ENCODE peak calls at places on chromosomes 12 and 14, in four cellular contexts. N is K562, S is cardiac muscle cell, R is A673. Q is an unnamed sample.

GRCh38 chr14:52067873-52068740 is 752 bp downstream of the NID2 start:
- DNase-seq in N (no peak), R (peak; percentile 40), S (peak; percentile 57), Q (peak; percentile 67)

GRCh38 chr14:100104523-100105300 is 39.5 kb downstream of the EVL start:
- DNase-seq in N (no peak), R (peak; percentile 79), S (no peak), Q (no peak)

GRCh38 chr12:53585726-53586125 is 40.5 kb downstream of the ATF7 start:
- DNase-seq in R (no peak), S (peak; percentile 23), N (no peak), Q (no peak)

GRCh38 chr12:94731733-94732360 is 81.5 kb upstream of the TMCC3 start:
- DNase-seq in S (no peak), R (no peak), N (no peak), Q (no peak)

GRCh38 chr14:64293976-64294671 is at the start of gene ESR2:
- DNase-seq in R (peak; percentile 56), S (peak; percentile 75), N (peak; percentile 22), Q (peak; percentile 51)

GRCh38 chr14:61406670-61407069 is 85.3 kb downstream of the PRKCH start:
- DNase-seq in R (no peak), N (no peak), S (no peak), Q (no peak)

GRCh38 chr14:22524784-22525161 is 64.3 kb downstream of the DAD1 start:
- DNase-seq in N (no peak), S (no peak), R (no peak), Q (no peak)

GRCh38 chr12:62722971-62723680 is 211.8 kb downstream of the PPM1H start:
- DNase-seq in N (no peak), S (no peak), R (no peak), Q (peak; percentile 38)

GRCh38 chr14:90609376-90609775 is 206.9 kb downstream of the TTC7B start:
- DNase-seq in S (no peak), N (no peak), R (no peak), Q (no peak)

GRCh38 chr12:93518725-93519124 is 51.4 kb downstream of the MRPL42 start:
- DNase-seq in N (no peak), S (no peak), R (no peak), Q (no peak)

GRCh38 chr12:1509703-1510395 is 84.5 kb downstream of the FBXL14 start:
- DNase-seq in R (no peak), S (no peak), N (no peak), Q (no peak)

GRCh38 chr14:30193791-30194407 is 266.3 kb upstream of the PRKD1 start:
- DNase-seq in R (no peak), S (no peak), N (no peak), Q (no peak)

GRCh38 chr12:66144796-66145754 is 14.5 kb upstream of the LLPH start:
- DNase-seq in R (peak; percentile 76), S (peak; percentile 55), N (no peak), Q (peak; percentile 46)

GRCh38 chr12:47757360-47757839 is 1.3 kb downstream of the RAPGEF3 start:
- DNase-seq in R (no peak), N (no peak), S (no peak), Q (peak; percentile 87)

GRCh38 chr14:93044116-93044515 is 71.6 kb downstream of the ITPK1 start:
- DNase-seq in N (no peak), R (no peak), S (no peak), Q (no peak)

GRCh38 chr14:94038921-94039629 is 12.9 kb downstream of the OTUB2 start:
- DNase-seq in N (no peak), S (no peak), R (no peak), Q (no peak)

GRCh38 chr12:121798807-121799174 is 5.0 kb upstream of the SETD1B start:
- DNase-seq in R (no peak), S (no peak), N (no peak), Q (no peak)

GRCh38 chr12:3032770-3033537 is 44.2 kb upstream of the TSPAN9 start:
- DNase-seq in S (peak; percentile 31), N (no peak), R (no peak), Q (peak; percentile 75)

GRCh38 chr14:61034416-61035100 is 53.5 kb downstream of the SLC38A6 start:
- DNase-seq in S (no peak), N (no peak), R (no peak), Q (peak; percentile 6)

GRCh38 chr14:69712637-69713088 is 54.3 kb upstream of the SRSF5 start:
- DNase-seq in N (no peak), R (no peak), S (peak; percentile 42), Q (peak; percentile 86)

GRCh38 chr14:74906923-74907620 is 16.0 kb downstream of the RPS6KL1 start:
- DNase-seq in N (no peak), R (no peak), S (no peak), Q (no peak)
- TF ChIP-seq CTCF in N (no peak), R (peak; percentile 40), S (peak; percentile 17), Q (no peak)

GRCh38 chr12:101933866-101934514 is 56.6 kb downstream of the DRAM1 start:
- DNase-seq in S (no peak), R (no peak), N (no peak), Q (peak; percentile 12)

GRCh38 chr12:101931498-101932326 is 54.3 kb downstream of the DRAM1 start:
- DNase-seq in R (no peak), N (no peak), S (no peak), Q (no peak)

GRCh38 chr12:101939856-101940265 is 62.5 kb downstream of the DRAM1 start:
- DNase-seq in S (peak; percentile 73), R (peak; percentile 87), N (peak; percentile 66), Q (peak; percentile 53)

GRCh38 chr12:101939306-101939705 is 61.9 kb downstream of the DRAM1 start:
- DNase-seq in S (no peak), N (no peak), R (no peak), Q (no peak)

DNA sequence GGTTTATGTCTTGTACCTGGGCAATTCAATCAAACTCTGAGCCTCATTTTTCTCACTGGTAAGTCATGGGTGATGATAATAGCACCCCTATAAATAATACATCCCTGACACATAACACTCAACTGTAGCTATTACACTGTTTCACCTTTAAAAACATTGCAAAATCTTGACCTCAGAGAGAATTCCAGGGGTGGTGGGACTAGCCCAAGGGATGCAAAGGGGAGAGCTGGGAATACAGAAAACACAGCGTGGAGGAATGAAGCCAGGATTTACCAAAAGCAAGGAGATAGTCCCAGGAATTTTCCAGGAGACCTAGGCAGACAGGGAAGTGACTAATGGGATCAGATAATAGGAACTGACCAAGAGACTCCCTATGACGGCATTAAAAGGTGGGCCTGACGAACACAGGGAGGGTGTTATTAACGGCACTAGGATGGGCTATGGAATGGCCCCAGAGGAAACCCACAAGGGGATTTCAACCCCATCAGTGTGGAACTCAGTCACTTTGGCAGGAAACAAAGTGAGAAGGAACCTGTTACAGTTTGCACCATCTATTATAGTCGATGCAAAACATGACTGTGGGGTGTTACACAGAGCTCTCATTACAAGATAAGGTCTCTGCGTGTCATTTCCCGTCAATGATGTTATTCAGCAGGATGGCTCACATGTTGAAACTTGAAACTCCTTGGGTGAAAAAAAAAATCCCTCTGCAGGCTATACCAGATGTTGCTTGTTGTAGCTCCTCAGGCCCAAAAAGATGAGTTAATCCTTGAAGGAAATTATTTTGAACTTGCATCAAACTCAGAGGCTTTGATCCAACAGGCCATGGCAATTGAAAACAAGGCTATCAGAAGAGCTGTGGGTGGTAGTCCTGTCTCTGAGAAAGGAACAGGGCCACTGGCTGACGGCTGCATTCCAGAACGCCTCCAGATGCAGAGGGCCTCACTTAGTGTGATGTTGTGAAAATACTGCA is 58.7 kb downstream of the DRAM1 start:
- DNase-seq in N (no peak), R (peak; percentile 90), S (peak; percentile 10), Q (peak; percentile 24)
- H3K4me1 ChIP-seq in N (no peaks in the 10 kb centered on the region), R (peaks cover 29% of the 10 kb centered on the region), S (no peaks in the 10 kb centered on the region), Q (peaks cover 8% of the 10 kb centered on the region)

GRCh38 chr12:104220931-104221330 is 5.4 kb downstream of the TXNRD1 start:
- DNase-seq in S (no peak), N (no peak), R (no peak), Q (no peak)

GRCh38 chr12:104219908-104220404 is 4.4 kb downstream of the TXNRD1 start:
- DNase-seq in S (no peak), R (peak; percentile 87), N (peak; percentile 49), Q (no peak)

GRCh38 chr12:104219361-104219892 is 3.8 kb downstream of the TXNRD1 start:
- DNase-seq in R (peak; percentile 82), N (no peak), S (no peak), Q (no peak)

GRCh38 chr12:104223599-104224168 is 8.1 kb downstream of the TXNRD1 start:
- DNase-seq in S (no peak), N (no peak), R (no peak), Q (peak; percentile 32)

GRCh38 chr12:104222981-104223380 is 7.4 kb downstream of the TXNRD1 start:
- DNase-seq in S (no peak), R (no peak), N (no peak), Q (no peak)
- H3K27ac ChIP-seq in S (no peak overlapping the region), R (no peak overlapping the region), N (no peak overlapping the region), Q (no peak overlapping the region)

DNA sequence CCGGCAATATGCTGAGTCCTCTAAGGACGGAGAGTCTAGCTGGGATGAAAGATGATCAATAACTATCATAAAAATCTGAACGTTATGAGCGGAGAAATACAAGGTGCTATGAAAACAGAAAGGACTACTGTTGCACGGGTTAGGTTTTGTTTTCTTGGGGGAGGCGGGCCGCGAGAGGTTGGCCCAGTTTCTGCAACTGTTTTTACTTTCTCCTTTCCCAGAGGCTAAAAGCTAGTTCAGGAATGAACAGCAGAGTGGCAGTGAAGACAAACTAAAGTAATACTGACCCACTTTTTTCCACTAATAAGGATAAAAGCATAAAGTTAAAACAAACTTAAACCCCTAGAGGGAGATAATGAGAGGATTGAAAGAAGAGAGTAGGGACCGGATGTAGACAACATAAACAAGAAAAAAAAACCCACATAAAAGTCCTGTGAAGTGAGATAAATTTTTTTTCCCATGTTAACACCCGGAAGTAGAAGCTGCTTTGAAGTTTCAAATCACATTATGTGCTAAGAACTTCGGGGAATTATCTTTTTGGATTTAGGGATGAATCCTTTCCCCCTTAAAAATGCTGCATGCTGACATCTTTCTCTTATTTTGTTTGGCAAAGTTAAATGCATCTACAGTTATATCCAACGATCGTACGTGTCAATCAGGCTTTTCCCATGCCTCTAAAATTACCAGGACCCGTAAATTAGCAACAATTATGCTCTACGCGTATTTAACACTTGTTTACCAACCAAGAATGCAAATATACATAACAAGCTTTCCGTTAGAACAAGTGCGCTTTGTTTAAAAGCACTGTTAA is 1.0 kb upstream of the CDK17 start:
- DNase-seq in S (peak; percentile 4), R (peak; percentile 90), N (peak; percentile 75), Q (peak; percentile 43)
- TF ChIP-seq CTCF in S (peak; percentile 43), R (peak; percentile 56), N (peak; percentile 18), Q (no peak)

GRCh38 chr12:67520611-67521010 is 127.9 kb upstream of the DYRK2 start:
- DNase-seq in S (no peak), N (no peak), R (no peak), Q (no peak)

GRCh38 chr12:67515679-67516363 is 132.7 kb upstream of the DYRK2 start:
- DNase-seq in S (no peak), N (no peak), R (no peak), Q (no peak)

GRCh38 chr12:67519824-67520433 is 128.6 kb upstream of the DYRK2 start:
- DNase-seq in R (no peak), S (no peak), N (no peak), Q (no peak)

GRCh38 chr12:67514502-67514901 is 134.0 kb upstream of the DYRK2 start:
- DNase-seq in N (no peak), S (no peak), R (no peak), Q (no peak)

GRCh38 chr12:67517181-67517887 is 131.2 kb upstream of the DYRK2 start:
- DNase-seq in N (no peak), R (no peak), S (no peak), Q (peak; percentile 61)
- H3K4me1 ChIP-seq in N (no peaks in the 10 kb centered on the region), R (no peaks in the 10 kb centered on the region), S (no peaks in the 10 kb centered on the region), Q (no peaks in the 10 kb centered on the region)